ENCODE peak calls at places on chromosomes 6 and 20, in seven cellular contexts. A is T-helper 1 cell; M is sigmoid colon; C is stimulated activated CD4-positive, alpha-beta T cell treated with anti-CD3 and anti-CD28 coated beads, Interleukin-4, amount 100 ng/mL, for 24 hours; T is upper lobe of right lung; Z is neural crest cell; G is activated T-helper 1 cell treated with Interleukin-2 at 50 U/mL for 16 hours. D is an unnamed sample.

GRCh38 chr6:1316482-1317220 is 4.8 kb downstream of the FOXQ1 start:
- DNase-seq in A (no peak), M (no peak), C (no peak), T (peak; percentile 71), Z (no peak), G (no peak), D (no peak)

GRCh38 chr6:84908304-84908904 is 144.0 kb upstream of the TBX18 start:
- DNase-seq in A (no peak), M (no peak), C (no peak), T (no peak), Z (no peak), G (no peak), D (no peak)

GRCh38 chr6:84457276-84457675 is 229.8 kb upstream of the CEP162 start:
- DNase-seq in A (no peak), M (no peak), C (no peak), T (no peak), Z (no peak), G (no peak), D (no peak)

GRCh38 chr6:142429195-142429594 is 127.4 kb downstream of the ADGRG6 start:
- DNase-seq in A (no peak), M (no peak), C (no peak), T (no peak), Z (no peak), G (no peak), D (no peak)

GRCh38 chr6:152636675-152637421 is at the start of gene SYNE1:
- DNase-seq in A (no peak), M (peak; percentile 68), C (no peak), T (peak; percentile 82), Z (peak; percentile 19), G (no peak), D (no peak)

GRCh38 chr6:70289299-70289698 is 13.6 kb downstream of the COL9A1 start:
- DNase-seq in A (no peak), M (no peak), C (no peak), T (no peak), Z (no peak), G (no peak), D (no peak)

GRCh38 chr6:143368426-143368825 is 82.1 kb downstream of the ADAT2 start:
- DNase-seq in A (no peak), M (no peak), C (no peak), T (no peak), Z (no peak), G (no peak), D (no peak)

GRCh38 chr6:11241154-11241792 is 8.8 kb upstream of the NEDD9 start:
- DNase-seq in A (no peak), M (no peak), C (no peak), T (no peak), Z (no peak), G (no peak), D (no peak)

GRCh38 chr6:74366634-74367033 is 670.6 kb downstream of the CD109 start:
- DNase-seq in A (no peak), M (no peak), C (no peak), T (no peak), Z (no peak), G (no peak), D (no peak)

GRCh38 chr6:135540207-135540877 is 42.8 kb upstream of the AHI1 start:
- DNase-seq in A (no peak), M (no peak), C (no peak), T (no peak), Z (no peak), G (no peak), D (no peak)

GRCh38 chr20:11672959-11673358 is 244.7 kb upstream of the BTBD3 start:
- DNase-seq in A (no peak), M (no peak), C (no peak), T (no peak), Z (no peak), G (no peak), D (no peak)

D was measured in LNCaP clone FGC.